ENCODE peak calls at places on chromosomes 6 and 20, in four cellular contexts. D is WTC11, E is H1, I is K562. Y is an unnamed sample.

GRCh38 chr6:26305097-26305841 is 59.7 kb upstream of the BTN3A2 start:
- DNase-seq in D (peak; percentile 83), E (peak; percentile 83), I (peak; percentile 75), Y (no peak)

GRCh38 chr20:49989234-49990065 is 6.7 kb downstream of the SNAI1 start:
- DNase-seq in D (peak; percentile 33), E (peak; percentile 59), I (no peak), Y (no peak)

GRCh38 chr6:64861039-64861651 is 845.9 kb downstream of the EYS start:
- DNase-seq in D (no peak), E (no peak), I (no peak), Y (no peak)

GRCh38 chr20:37575884-37576283 is 48.2 kb upstream of the BLCAP start:
- DNase-seq in D (peak; percentile 44), E (no peak), I (no peak), Y (peak; percentile 36)

GRCh38 chr20:57948177-57948955 is 238.6 kb upstream of the PMEPA1 start:
- DNase-seq in D (no peak), E (no peak), I (no peak), Y (no peak)

GRCh38 chr20:38221041-38221589 is 39.4 kb downstream of the KIAA1755 start:
- DNase-seq in D (peak; percentile 95), E (peak; percentile 99), I (peak; percentile 88), Y (no peak)

GRCh38 chr6:13767121-13767794 is 47.1 kb downstream of the MCUR1 start:
- DNase-seq in D (peak; percentile 28), E (no peak), I (no peak), Y (no peak)

GRCh38 chr6:38933426-38933825 is 115.2 kb upstream of the GLP1R start:
- DNase-seq in D (no peak), E (no peak), I (no peak), Y (no peak)

GRCh38 chr6:6910734-6911295 is 196.9 kb upstream of the RREB1 start:
- DNase-seq in D (no peak), E (no peak), I (no peak), Y (no peak)

GRCh38 chr6:106514281-106514885 is 114.9 kb downstream of the RTN4IP1 start:
- DNase-seq in D (no peak), E (no peak), I (no peak), Y (no peak)

GRCh38 chr6:41939848-41940758 is 1.5 kb downstream of the CCND3 start:
- DNase-seq in D (peak; percentile 50), E (peak; percentile 63), I (peak; percentile 64), Y (no peak)

GRCh38 chr20:25310921-25311728 is 63.2 kb downstream of the PYGB start:
- DNase-seq in D (no peak), E (no peak), I (no peak), Y (no peak)

GRCh38 chr20:42492998-42493397 is 696.7 kb downstream of the PTPRT start:
- DNase-seq in D (no peak), E (no peak), I (no peak), Y (no peak)

GRCh38 chr6:25793970-25794369 is 37.9 kb downstream of the SLC17A1 start:
- DNase-seq in D (no peak), E (no peak), I (no peak), Y (no peak)

GRCh38 chr6:30612213-30612612 is 4.8 kb downstream of the PPP1R10 start:
- DNase-seq in D (no peak), E (no peak), I (no peak), Y (no peak)

GRCh38 chr6:128005009-128005408 is 104.2 kb upstream of the THEMIS start:
- DNase-seq in D (no peak), E (no peak), I (no peak), Y (no peak)

GRCh38 chr20:50848341-50848808 is 53.5 kb downstream of the BCAS4 start:
- DNase-seq in D (no peak), E (no peak), I (no peak), Y (no peak)

GRCh38 chr20:51074062-51074461 is 51.2 kb upstream of the KCNG1 start:
- DNase-seq in D (no peak), E (no peak), I (no peak), Y (no peak)

GRCh38 chr20:49835031-49835430 is 22.4 kb downstream of the SLC9A8 start:
- DNase-seq in D (no peak), E (no peak), I (no peak), Y (no peak)

GRCh38 chr20:50744143-50744792 is 12.9 kb downstream of the PARD6B start:
- DNase-seq in D (no peak), E (peak; percentile 46), I (peak; percentile 58), Y (no peak)

GRCh38 chr6:148179786-148180185 is 162.9 kb upstream of the SASH1 start:
- DNase-seq in D (peak; percentile 21), E (peak; percentile 57), I (peak; percentile 40), Y (no peak)

GRCh38 chr6:139147628-139148027 is 12.7 kb downstream of the HECA start:
- DNase-seq in D (no peak), E (no peak), I (no peak), Y (no peak)

GRCh38 chr6:56002336-56002735 is 126.9 kb upstream of the BMP5 start:
- DNase-seq in D (no peak), E (no peak), I (no peak), Y (no peak)

GRCh38 chr6:111252451-111252850 is 165.1 kb downstream of the SLC16A10 start:
- DNase-seq in D (no peak), E (no peak), I (no peak), Y (no peak)

GRCh38 chr6:12947191-12947795 is 230.7 kb downstream of the PHACTR1 start:
- DNase-seq in D (no peak), E (no peak), I (no peak), Y (no peak)

GRCh38 chr6:30518505-30518850 is 29.2 kb downstream of the HLA-E start:
- DNase-seq in D (no peak), E (no peak), I (no peak), Y (no peak)

GRCh38 chr20:61605862-61606557 is 353.9 kb downstream of the CDH4 start:
- DNase-seq in D (no peak), E (no peak), I (no peak), Y (no peak)

GRCh38 chr20:61609461-61609860 is 357.4 kb downstream of the CDH4 start:
- DNase-seq in D (no peak), E (no peak), I (no peak), Y (no peak)

GRCh38 chr20:61605283-61605682 is 353.2 kb downstream of the CDH4 start:
- DNase-seq in D (no peak), E (no peak), I (no peak), Y (no peak)

GRCh38 chr20:61611401-61611800 is 359.3 kb downstream of the CDH4 start:
- DNase-seq in D (no peak), E (no peak), I (no peak), Y (no peak)

GRCh38 chr20:61608275-61609085 is 356.4 kb downstream of the CDH4 start:
- DNase-seq in D (peak; percentile 66), E (peak; percentile 65), I (peak; percentile 33), Y (no peak)
- TF ChIP-seq CREB1 in D (peak; percentile 37), E (no peak), I (no peak), Y (no peak)

DNA sequence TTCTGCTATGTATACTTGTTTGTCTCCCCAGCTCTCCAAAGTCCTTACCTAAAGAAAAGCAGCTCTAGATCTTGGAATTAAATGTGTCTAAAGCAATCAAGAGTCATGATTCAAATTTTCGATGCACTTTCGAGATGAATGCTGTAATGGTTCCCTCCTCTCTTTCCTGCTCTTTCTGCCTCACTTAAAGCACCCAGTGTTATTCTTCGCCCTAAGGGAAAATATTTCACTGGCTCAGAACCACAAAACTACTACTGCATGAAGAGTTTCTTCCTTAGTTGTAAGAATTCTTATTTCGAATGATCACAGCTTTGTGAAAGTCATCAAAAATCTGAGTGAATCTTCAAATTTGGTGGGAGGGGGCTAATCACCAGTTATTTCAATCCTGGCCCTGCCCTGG is 41.5 kb downstream of the LYRM4 start:
- DNase-seq in D (no peak), E (no peak), I (no peak), Y (no peak)
- TF ChIP-seq CREB1 in D (no peak), E (no peak), I (no peak), Y (no peak)

GRCh38 chr6:31977816-31978431 is 3.9 kb upstream of the C4A start:
- DNase-seq in D (no peak), E (no peak), I (no peak), Y (no peak)
- TF ChIP-seq CREB1 in D (no peak), E (no peak), I (no peak), Y (no peak)

DNA sequence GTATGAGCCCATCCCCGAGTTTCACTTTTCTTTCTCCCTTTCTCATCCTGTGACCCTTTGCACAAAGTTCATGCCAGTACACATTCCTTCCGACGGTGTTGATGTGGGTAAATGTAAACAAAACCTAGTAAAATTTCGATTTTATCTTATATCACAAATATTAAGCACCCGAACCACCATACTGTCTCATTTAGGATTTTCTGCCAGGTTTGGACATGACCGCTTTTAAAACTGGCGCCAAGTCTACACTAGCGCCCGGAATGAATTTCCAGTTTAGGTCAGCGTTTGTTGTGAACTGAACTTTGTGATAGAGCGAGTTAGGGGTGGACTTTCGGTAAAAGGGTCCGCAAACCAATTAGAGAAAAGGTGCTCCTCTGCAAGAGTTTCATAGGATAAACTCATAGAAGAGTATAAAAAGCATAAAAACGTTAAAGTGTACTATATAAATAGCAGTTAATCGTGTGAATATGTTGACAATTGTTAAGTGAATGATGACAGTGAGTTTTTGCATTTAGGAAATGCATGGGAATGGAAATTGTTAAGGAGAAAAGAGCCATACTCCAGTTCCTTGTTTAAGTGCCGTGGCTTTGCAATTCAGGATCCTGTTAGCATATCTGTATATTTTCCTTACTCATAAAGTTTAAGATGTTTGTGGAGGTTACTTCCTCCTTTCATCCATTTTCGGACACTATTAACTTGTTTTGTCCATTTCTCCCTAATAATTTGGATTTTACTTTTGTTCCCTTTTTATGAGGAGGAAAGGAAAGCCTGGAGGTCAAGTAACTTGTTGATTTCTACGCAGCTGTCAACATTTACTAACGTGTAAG is 967 bp downstream of the AKAP7 start:
- DNase-seq in D (no peak), E (no peak), I (no peak), Y (no peak)
- TF ChIP-seq CREB1 in D (no peak), E (no peak), I (no peak), Y (no peak)

GRCh38 chr6:118893095-118893881 is 664 bp upstream of the ASF1A start:
- DNase-seq in D (no peak), E (no peak), I (peak; percentile 33), Y (no peak)
- TF ChIP-seq CREB1 in D (no peak), E (no peak), I (no peak), Y (no peak)

GRCh38 chr20:15252289-15252688 is 914.9 kb upstream of the FLRT3 start:
- DNase-seq in D (no peak), E (no peak), I (no peak), Y (no peak)
- TF ChIP-seq CREB1 in D (no peak), E (no peak), I (no peak), Y (no peak)

GRCh38 chr6:33613146-33613793 is 7.9 kb upstream of the ITPR3 start:
- DNase-seq in D (no peak), E (no peak), I (no peak), Y (no peak)
- TF ChIP-seq CREB1 in D (no peak), E (no peak), I (no peak), Y (no peak)